ENCODE peak calls at places on chromosomes 7 and 10, in four cellular contexts. I is cardiac fibroblast, J is stomach, C is KBM-7. R is an unnamed sample.

GRCh38 chr7:6934981-6935380 is 108.9 kb upstream of the CCZ1B start:
- DNase-seq in I (no peak), J (no peak), C (no peak), R (no peak)

GRCh38 chr7:33790746-33791145 is 114.6 kb upstream of the BMPER start:
- DNase-seq in I (no peak), J (no peak), C (no peak), R (no peak)

GRCh38 chr10:133015816-133016462 is 71.8 kb upstream of the ADGRA1 start:
- DNase-seq in I (no peak), J (no peak), C (no peak), R (no peak)

GRCh38 chr10:43316988-43317387 is 50.1 kb upstream of the RASGEF1A start:
- DNase-seq in I (no peak), J (no peak), C (no peak), R (no peak)

GRCh38 chr7:152312316-152312715 is 123.5 kb downstream of the KMT2C start:
- DNase-seq in I (peak), J (no peak), C (no peak), R (no peak)

GRCh38 chr10:25748509-25748908 is 185.5 kb upstream of the MYO3A start:
- DNase-seq in I (no peak), J (no peak), C (no peak), R (no peak)

GRCh38 chr10:43287056-43288007 is 20.5 kb upstream of the RASGEF1A start:
- DNase-seq in I (no peak), J (peak), C (peak), R (no peak)

GRCh38 chr10:57919864-57920263 is 347.8 kb downstream of the IPMK start:
- DNase-seq in I (no peak), J (no peak), C (no peak), R (no peak)

GRCh38 chr7:55458351-55458750 is 93.2 kb downstream of the LANCL2 start:
- DNase-seq in I (no peak), J (no peak), C (no peak), R (no peak)

GRCh38 chr7:127819975-127820778 is 168.2 kb downstream of the SND1 start:
- DNase-seq in I (peak), J (no peak), C (peak), R (peak)

GRCh38 chr7:6026011-6026819 is 5.0 kb upstream of the ANKRD61 start:
- DNase-seq in I (peak), J (peak), C (peak), R (no peak)

GRCh38 chr10:17453377-17454091 is 861 bp downstream of the ST8SIA6 start:
- DNase-seq in I (peak), J (peak), C (peak), R (no peak)

GRCh38 chr7:27575647-27576046 is 87.0 kb downstream of the HIBADH start:
- DNase-seq in I (peak), J (no peak), C (peak), R (no peak)

GRCh38 chr7:157528785-157529341 is 192.1 kb downstream of the DNAJB6 start:
- DNase-seq in I (no peak), J (peak), C (no peak), R (no peak)

GRCh38 chr10:23974886-23975830 is 233.8 kb upstream of the KIAA1217 start:
- DNase-seq in I (no peak), J (no peak), C (no peak), R (no peak)

GRCh38 chr7:29167721-29168120 is 21.4 kb upstream of the CPVL start:
- DNase-seq in I (no peak), J (no peak), C (no peak), R (no peak)

GRCh38 chr10:21754410-21755011 is 220.5 kb downstream of the MLLT10 start:
- DNase-seq in I (peak), J (no peak), C (no peak), R (no peak)

GRCh38 chr10:63720072-63720537 is 198.9 kb downstream of the REEP3 start:
- DNase-seq in I (peak), J (peak), C (peak), R (no peak)

GRCh38 chr10:44952779-44953231 is 6.8 kb upstream of the RASSF4 start:
- DNase-seq in I (no peak), J (no peak), C (no peak), R (no peak)

GRCh38 chr7:78578701-78579100 is 780.1 kb downstream of the PHTF2 start:
- DNase-seq in I (no peak), J (no peak), C (no peak), R (no peak)

GRCh38 chr7:128031901-128032604 is 816 bp upstream of the LRRC4 start:
- DNase-seq in I (peak), J (peak), C (no peak), R (peak)

GRCh38 chr7:110317699-110318265 is 773.1 kb upstream of the LRRN3 start:
- DNase-seq in I (peak), J (no peak), C (peak), R (no peak)

R was measured in AG09319.